ENCODE peak calls at places on chromosome 15, in nine cellular contexts. F, V, Z, Y, C, R, G, W and Q are unnamed samples.

GRCh38 chr15:45921376-45921775 is 286.5 kb downstream of the SQOR start:
- DNase-seq in G (no peak), R (no peak), V (no peak), W (peak), Z (no peak), C (no peak), F (no peak), Y (peak), Q (no peak)

GRCh38 chr15:67093146-67093874 is 27.9 kb downstream of the SMAD3 start:
- DNase-seq in C (peak), F (no peak), V (no peak), W (no peak), Y (no peak), G (no peak), Z (no peak), R (peak), Q (no peak)

GRCh38 chr15:63835211-63835568 is 1.4 kb upstream of the HERC1 start:
- DNase-seq in R (no peak), Y (no peak), W (no peak), C (no peak), Z (no peak), V (no peak), G (no peak), F (no peak), Q (peak)

GRCh38 chr15:86879250-86880229 is 799.9 kb downstream of the AGBL1 start:
- DNase-seq in R (no peak), W (no peak), Y (no peak), F (no peak), Z (no peak), V (peak), C (no peak), G (no peak), Q (no peak)

GRCh38 chr15:63497642-63498100 is 6.7 kb upstream of the USP3 start:
- DNase-seq in F (no peak), R (peak), Z (no peak), G (no peak), V (no peak), C (peak), W (peak), Y (peak), Q (no peak)

GRCh38 chr15:48392356-48392755 is 61.1 kb downstream of the DUT start:
- DNase-seq in R (no peak), Z (no peak), W (peak), F (no peak), V (peak), C (no peak), G (no peak), Y (no peak), Q (no peak)

GRCh38 chr15:37058316-37058985 is 41.9 kb downstream of the MEIS2 start:
- DNase-seq in R (no peak), Z (no peak), W (no peak), C (no peak), V (peak), G (no peak), Y (no peak), F (no peak), Q (peak)

GRCh38 chr15:84915011-84915958 is 30.8 kb downstream of the SLC28A1 start:
- DNase-seq in W (peak), F (peak), V (peak), R (no peak), G (no peak), Z (peak), C (no peak), Y (peak), Q (peak)

GRCh38 chr15:85681391-85681790 is 113.3 kb downstream of the KLHL25 start:
- DNase-seq in G (no peak), F (no peak), W (no peak), R (no peak), Y (no peak), V (no peak), C (no peak), Z (no peak), Q (no peak)

GRCh38 chr15:100189849-100190248 is 151.9 kb downstream of the ADAMTS17 start:
- DNase-seq in W (no peak), G (no peak), R (peak), V (peak), Y (no peak), C (no peak), F (no peak), Z (no peak), Q (no peak)

GRCh38 chr15:87582169-87582568 is 674.4 kb downstream of the NTRK3 start:
- DNase-seq in R (no peak), F (no peak), W (no peak), G (no peak), V (no peak), Y (no peak), Z (no peak), C (no peak), Q (no peak)

GRCh38 chr15:75508741-75509532 is 57.4 kb upstream of the SIN3A start:
- DNase-seq in F (no peak), R (no peak), V (peak), Y (no peak), Z (peak), G (no peak), C (no peak), W (no peak), Q (peak)

GRCh38 chr15:72463702-72464101 is 10.4 kb upstream of the ARIH1 start:
- DNase-seq in W (no peak), F (no peak), C (no peak), Z (no peak), G (no peak), V (no peak), R (no peak), Y (no peak), Q (no peak)

GRCh38 chr15:59553879-59554735 is 57.5 kb upstream of the GCNT3 start:
- DNase-seq in Y (no peak), V (peak), Z (peak), G (no peak), C (no peak), F (no peak), W (no peak), R (no peak), Q (no peak)

GRCh38 chr15:65405793-65406192 is 17.0 kb downstream of the IGDCC4 start:
- DNase-seq in F (peak), Y (no peak), R (no peak), C (no peak), Z (no peak), G (no peak), W (no peak), V (no peak), Q (no peak)

GRCh38 chr15:73282567-73283200 is 86.1 kb downstream of the HCN4 start:
- DNase-seq in V (no peak), R (no peak), F (no peak), W (no peak), C (no peak), Z (no peak), Y (no peak), G (no peak), Q (peak)

GRCh38 chr15:84572231-84572630 is 28.6 kb upstream of the ZSCAN2 start:
- DNase-seq in Y (no peak), W (no peak), F (no peak), V (no peak), R (no peak), G (no peak), C (no peak), Z (no peak), Q (peak)

GRCh38 chr15:80674245-80674614 is 20.9 kb upstream of the ABHD17C start:
- DNase-seq in G (no peak), Y (no peak), Z (no peak), V (peak), R (no peak), C (no peak), F (no peak), W (no peak), Q (no peak)

GRCh38 chr15:100877551-100877950 is 2.1 kb upstream of the ALDH1A3 start:
- DNase-seq in F (peak), V (no peak), R (no peak), G (no peak), Z (no peak), C (no peak), Y (no peak), W (no peak), Q (peak)

GRCh38 chr15:85688703-85689102 is 106.0 kb downstream of the KLHL25 start:
- DNase-seq in C (no peak), F (no peak), G (no peak), W (no peak), Y (no peak), V (no peak), R (no peak), Z (no peak), Q (no peak)

GRCh38 chr15:88805031-88805780 is 2.0 kb downstream of the ACAN start:
- DNase-seq in Z (no peak), Y (no peak), G (no peak), W (no peak), V (no peak), F (no peak), C (peak), R (no peak), Q (no peak)

GRCh38 chr15:39139431-39140059 is 441.3 kb upstream of the THBS1 start:
- DNase-seq in G (no peak), F (no peak), Y (no peak), C (no peak), R (no peak), Z (no peak), W (no peak), V (no peak), Q (peak)

GRCh38 chr15:32851619-32852416 is 134.0 kb downstream of the GREM1 start:
- DNase-seq in R (no peak), Y (no peak), G (no peak), W (no peak), C (no peak), F (no peak), Z (no peak), V (peak), Q (no peak)

GRCh38 chr15:98720036-98720435 is 71.7 kb downstream of the IGF1R start:
- DNase-seq in W (no peak), C (no peak), G (no peak), Z (no peak), R (no peak), V (no peak), F (no peak), Y (no peak), Q (no peak)

GRCh38 chr15:77027111-77027696 is 32.3 kb downstream of the PSTPIP1 start:
- DNase-seq in W (no peak), Y (no peak), R (no peak), C (no peak), F (no peak), G (no peak), V (no peak), Z (no peak), Q (no peak)

GRCh38 chr15:59615661-59616060 is 4.1 kb downstream of the GCNT3 start:
- DNase-seq in F (no peak), G (no peak), Y (no peak), W (no peak), R (no peak), Z (no peak), V (no peak), C (no peak), Q (no peak)

GRCh38 chr15:57654136-57654845 is 52.2 kb upstream of the POLR2M start:
- DNase-seq in R (no peak), Z (no peak), F (no peak), Y (no peak), W (no peak), G (no peak), C (no peak), V (no peak), Q (peak)

GRCh38 chr15:100114100-100114499 is 227.7 kb downstream of the ADAMTS17 start:
- DNase-seq in G (no peak), Y (no peak), C (no peak), W (no peak), V (peak), R (peak), F (no peak), Z (no peak), Q (no peak)

GRCh38 chr15:88730751-88731150 is 72.5 kb upstream of the ACAN start:
- DNase-seq in G (no peak), Z (no peak), V (no peak), F (no peak), C (no peak), R (no peak), W (no peak), Y (no peak), Q (no peak)

GRCh38 chr15:38440353-38441129 is 13.4 kb upstream of the FAM98B start:
- DNase-seq in C (no peak), W (no peak), G (peak), V (peak), Z (peak), R (peak), F (peak), Y (peak), Q (peak)

GRCh38 chr15:35379972-35380371 is 166.0 kb downstream of the DPH6 start:
- DNase-seq in F (no peak), G (no peak), R (no peak), W (no peak), C (no peak), Y (no peak), Z (no peak), V (no peak), Q (no peak)

GRCh38 chr15:45199136-45199810 is 11.5 kb upstream of the SHF start:
- DNase-seq in R (no peak), G (no peak), Z (no peak), W (no peak), C (peak), F (peak), Y (no peak), V (peak), Q (peak)

GRCh38 chr15:100113351-100114075 is 228.3 kb downstream of the ADAMTS17 start:
- DNase-seq in C (no peak), Z (no peak), R (peak), W (no peak), F (no peak), Y (no peak), G (no peak), V (no peak), Q (no peak)

GRCh38 chr15:77019476-77020331 is 24.8 kb downstream of the PSTPIP1 start:
- DNase-seq in Z (no peak), G (no peak), W (no peak), Y (no peak), F (no peak), R (peak), C (no peak), V (peak), Q (no peak)

GRCh38 chr15:66214236-66214635 is 39.3 kb downstream of the MEGF11 start:
- DNase-seq in V (no peak), Z (no peak), C (no peak), W (no peak), R (peak), F (no peak), Y (no peak), G (no peak), Q (no peak)

GRCh38 chr15:64923546-64923945 is 11.8 kb downstream of the ANKDD1A start:
- DNase-seq in F (no peak), W (no peak), V (no peak), G (no peak), Y (no peak), C (no peak), Z (no peak), R (no peak), Q (no peak)

GRCh38 chr15:39318231-39318630 is 262.6 kb upstream of the THBS1 start:
- DNase-seq in V (no peak), F (no peak), C (no peak), G (no peak), W (no peak), Z (no peak), R (no peak), Y (no peak), Q (no peak)

GRCh38 chr15:92606126-92606835 is 49.3 kb downstream of the FAM174B start:
- DNase-seq in Y (no peak), C (no peak), W (no peak), Z (no peak), V (no peak), F (no peak), G (no peak), R (no peak), Q (no peak)

GRCh38 chr15:100914876-100915275 is 4.3 kb upstream of the LRRK1 start:
- DNase-seq in F (peak), W (peak), Y (no peak), R (no peak), C (no peak), Z (no peak), G (peak), V (no peak), Q (peak)

GRCh38 chr15:26771168-26771916 is 1.5 kb downstream of the GABRB3 start:
- DNase-seq in W (no peak), V (no peak), G (peak), R (no peak), C (no peak), Y (peak), Z (no peak), F (peak), Q (no peak)

GRCh38 chr15:41331281-41331680 is 1.1 kb downstream of the OIP5 start:
- DNase-seq in V (no peak), Z (no peak), C (no peak), R (no peak), Y (no peak), G (no peak), W (no peak), F (no peak), Q (no peak)

GRCh38 chr15:41336549-41336948 is 3.9 kb downstream of the NUSAP1 start:
- DNase-seq in R (no peak), G (no peak), V (no peak), Z (no peak), W (no peak), C (no peak), Y (no peak), F (no peak), Q (no peak)

GRCh38 chr15:41334293-41335120 is 1.8 kb downstream of the NUSAP1 start:
- DNase-seq in F (no peak), R (no peak), Y (no peak), W (no peak), Z (no peak), G (no peak), C (no peak), V (no peak), Q (no peak)

GRCh38 chr15:41331833-41332787 is at the start of gene OIP5:
- DNase-seq in V (peak), F (peak), C (peak), R (peak), W (peak), Z (peak), G (peak), Y (peak), Q (peak)

DNA sequence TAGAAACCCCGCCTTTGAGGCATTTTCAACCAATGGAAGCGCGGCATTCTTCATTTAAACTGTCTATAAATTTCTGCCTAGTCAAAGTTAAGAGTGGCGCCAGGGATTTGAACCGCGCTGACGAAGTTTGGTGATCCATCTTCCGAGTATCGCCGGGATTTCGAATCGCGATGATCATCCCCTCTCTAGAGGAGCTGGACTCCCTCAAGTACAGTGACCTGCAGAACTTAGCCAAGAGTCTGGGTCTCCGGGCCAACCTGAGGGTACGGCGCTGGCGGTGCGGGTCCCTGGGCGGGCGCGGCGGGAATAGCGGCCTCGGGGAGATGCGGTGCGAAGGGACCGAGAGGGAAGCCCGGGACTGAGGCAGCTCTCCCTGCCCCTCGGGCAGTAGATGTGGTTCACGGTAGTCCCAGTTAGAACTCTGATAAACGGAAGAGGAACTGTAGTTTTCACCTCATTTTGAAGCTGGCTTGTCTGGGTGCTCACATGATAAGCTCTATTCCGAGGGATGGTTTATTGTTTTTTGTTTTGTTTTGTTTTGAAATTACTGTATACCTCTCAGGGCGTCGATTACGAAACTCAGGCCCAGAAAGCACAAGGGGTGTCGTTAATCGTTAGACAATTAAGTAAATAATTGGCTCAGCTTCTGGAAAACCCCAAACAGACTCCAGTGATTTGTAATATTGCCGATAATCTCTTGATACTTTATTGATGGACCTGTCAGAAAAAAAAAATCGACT is at the start of gene NUSAP1:
- DNase-seq in Z (peak), C (no peak), F (no peak), V (no peak), Y (no peak), G (no peak), W (no peak), R (peak), Q (no peak)
- H3K27ac ChIP-seq in Z (peak), C (peak), F (peak), V (peak), Y (peak), G (peak), W (peak), R (peak), Q (peak)

GRCh38 chr15:70100495-70101331 is 3.0 kb upstream of the TLE3 start:
- DNase-seq in C (peak), G (no peak), F (peak), R (peak), W (peak), V (peak), Y (peak), Z (peak), Q (peak)
- H3K27ac ChIP-seq in C (peak), G (no peak), F (no peak), R (peak), W (no peak), V (no peak), Y (peak), Z (peak), Q (no peak)

DNA sequence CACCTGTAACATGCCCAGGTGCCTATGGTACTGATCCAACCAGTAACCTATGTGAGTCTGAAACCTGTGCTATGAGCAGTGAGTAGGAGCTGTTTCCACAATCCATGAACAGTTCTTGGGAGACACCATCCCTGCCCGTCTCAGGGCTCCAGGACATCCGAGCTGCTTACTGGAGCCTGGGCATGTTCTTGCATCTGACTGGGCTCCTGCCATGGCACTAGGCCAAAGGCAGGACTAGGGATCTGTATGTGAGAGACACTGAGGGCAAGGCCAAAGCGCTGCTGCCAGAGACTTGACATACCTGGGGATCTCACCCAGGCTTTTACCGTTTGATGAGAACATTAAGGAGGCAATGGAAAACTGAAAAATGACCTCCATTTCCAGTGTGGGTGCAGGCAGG is 59.8 kb downstream of the WDR76 start:
- DNase-seq in F (no peak), C (no peak), Y (no peak), V (no peak), Z (no peak), W (no peak), G (no peak), R (no peak), Q (no peak)
- H3K27ac ChIP-seq in F (no peak), C (no peak), Y (no peak), V (no peak), Z (no peak), W (no peak), G (no peak), R (no peak), Q (no peak)

DNA sequence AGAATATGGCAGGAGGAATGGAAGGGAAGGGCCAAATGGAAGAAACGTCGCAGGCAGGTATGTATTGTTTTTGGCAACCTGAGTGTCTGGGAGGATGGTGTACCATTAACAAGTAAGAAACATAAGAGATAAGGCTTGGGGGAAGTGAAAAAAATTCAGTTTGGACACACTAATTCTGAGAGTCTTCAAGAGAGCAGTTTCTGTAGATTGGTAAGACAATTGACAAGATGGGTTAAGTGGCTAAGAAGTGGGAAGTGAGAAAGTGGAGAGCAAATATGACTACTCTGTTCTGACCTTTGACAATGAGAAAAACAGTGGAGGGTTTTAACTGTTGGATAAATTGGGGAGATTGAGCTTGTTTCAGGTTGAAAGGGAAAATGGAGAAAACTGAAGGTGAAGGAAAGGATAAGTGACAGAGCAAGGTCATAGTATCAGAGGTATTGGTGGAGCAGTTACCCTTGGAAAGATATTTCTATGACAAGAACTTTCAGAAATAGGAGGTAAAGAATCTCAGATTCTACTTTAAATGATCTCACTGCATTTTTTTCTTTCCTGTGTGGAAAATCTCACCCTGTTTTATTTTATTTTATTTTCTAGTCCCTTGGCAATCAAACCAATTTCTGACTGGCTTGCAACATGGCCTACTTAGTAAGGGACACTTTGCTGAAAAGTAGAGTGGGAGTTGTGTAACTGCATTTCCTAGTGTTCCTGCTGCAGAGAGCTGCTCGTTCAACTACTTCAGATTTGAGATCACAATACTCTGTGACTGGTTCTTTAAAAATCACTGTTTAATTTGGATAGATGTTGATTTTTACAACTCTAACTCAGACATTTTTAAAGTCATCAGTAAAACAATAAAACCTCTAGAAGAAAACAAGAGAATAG is 23.1 kb upstream of the GABPB1 start:
- DNase-seq in V (no peak), F (no peak), R (no peak), C (no peak), Y (no peak), W (peak), G (no peak), Z (no peak), Q (no peak)
- H3K27ac ChIP-seq in V (no peak), F (no peak), R (no peak), C (no peak), Y (no peak), W (no peak), G (no peak), Z (no peak), Q (no peak)

GRCh38 chr15:78208887-78209645 is 25.3 kb downstream of the ACSBG1 start:
- DNase-seq in V (no peak), C (peak), Z (no peak), R (no peak), F (peak), W (peak), Y (peak), G (peak), Q (no peak)
- H3K27ac ChIP-seq in V (no peak), C (no peak), Z (no peak), R (no peak), F (no peak), W (no peak), Y (no peak), G (no peak), Q (no peak)